ENCODE peak calls at places on chromosomes 6 and 20, in four cellular contexts. U is AML-193, B is KBM-7, H is right atrium auricular region. L is an unnamed sample.
A peak's percentile ranks its signal among the peaks of the same experiment; 100 is the strongest.

GRCh38 chr6:39804666-39805065 is 12.5 kb downstream of the DAAM2 start:
- DNase-seq in U (no peak), B (no peak), H (no peak), L (no peak)

GRCh38 chr6:156854466-156855161 is 77.4 kb downstream of the ARID1B start:
- DNase-seq in U (no peak), B (no peak), H (no peak), L (no peak)

GRCh38 chr6:148757944-148758343 is 11.1 kb downstream of the UST start:
- DNase-seq in U (no peak), B (no peak), H (no peak), L (no peak)

GRCh38 chr6:132797975-132798819 is at the start of gene SLC18B1:
- DNase-seq in U (peak; percentile 18), B (peak; percentile 73), H (peak; percentile 64), L (no peak)

GRCh38 chr6:16196958-16197576 is 41.3 kb upstream of the GMPR start:
- DNase-seq in U (no peak), B (no peak), H (no peak), L (no peak)

GRCh38 chr20:47358672-47359532 is 2.4 kb upstream of the ZMYND8 start:
- DNase-seq in U (no peak), B (peak; percentile 77), H (peak; percentile 91), L (peak; percentile 75)

GRCh38 chr6:57024321-57024720 is 22.2 kb upstream of the KIAA1586 start:
- DNase-seq in U (no peak), B (no peak), H (no peak), L (no peak)

GRCh38 chr6:69390125-69390524 is 406.7 kb downstream of the LMBRD1 start:
- DNase-seq in U (no peak), B (peak; percentile 57), H (no peak), L (no peak)

GRCh38 chr20:50691585-50692552 is 527 bp upstream of the RIPOR3 start:
- DNase-seq in U (no peak), B (no peak), H (no peak), L (no peak)

GRCh38 chr20:39004508-39004907 is 42.4 kb downstream of the DHX35 start:
- DNase-seq in U (no peak), B (no peak), H (no peak), L (no peak)

GRCh38 chr20:13990465-13990864 is at the start of gene SEL1L2:
- DNase-seq in U (no peak), B (no peak), H (no peak), L (no peak)

GRCh38 chr6:71489736-71490135 is 201.1 kb downstream of the OGFRL1 start:
- DNase-seq in U (no peak), B (no peak), H (no peak), L (no peak)

GRCh38 chr6:17226766-17227338 is 54.3 kb upstream of the RBM24 start:
- DNase-seq in U (no peak), B (no peak), H (no peak), L (no peak)

GRCh38 chr6:3612341-3613041 is 139.0 kb downstream of the PXDC1 start:
- DNase-seq in U (no peak), B (no peak), H (peak; percentile 50), L (no peak)

GRCh38 chr6:43275782-43276179 is 22.3 kb upstream of the SLC22A7 start:
- DNase-seq in U (no peak), B (no peak), H (no peak), L (no peak)

GRCh38 chr6:107655245-107655644 is 165.3 kb downstream of the SOBP start:
- DNase-seq in U (peak; percentile 14), B (peak; percentile 32), H (no peak), L (no peak)